ENCODE peak calls at places on chromosomes 7 and 10, in five cellular contexts. K, G, Q, E and S are unnamed samples.

GRCh38 chr7:38681882-38682281 is 50.7 kb upstream of the AMPH start:
- DNase-seq in K (peak), G (no peak), Q (no peak), E (no peak), S (no peak)

GRCh38 chr7:95545666-95546065 is 50.6 kb downstream of the PDK4 start:
- DNase-seq in K (no peak), G (no peak), Q (no peak), E (no peak), S (no peak)

GRCh38 chr10:111128331-111129167 is 51.7 kb downstream of the ADRA2A start:
- DNase-seq in K (no peak), G (no peak), Q (no peak), E (no peak), S (no peak)

GRCh38 chr10:35386594-35387174 is 50.4 kb downstream of the CCNY start:
- DNase-seq in K (no peak), G (no peak), Q (no peak), E (no peak), S (no peak)

GRCh38 chr7:142024547-142024946 is 28.9 kb downstream of the MGAM start:
- DNase-seq in K (no peak), G (no peak), Q (no peak), E (no peak), S (no peak)

GRCh38 chr7:91603707-91604106 is 276.8 kb downstream of the MTERF1 start:
- DNase-seq in K (peak), G (no peak), Q (no peak), E (no peak), S (no peak)

GRCh38 chr10:125093199-125093841 is 67.0 kb downstream of the CTBP2 start:
- DNase-seq in K (no peak), G (no peak), Q (no peak), E (no peak), S (no peak)

GRCh38 chr10:3811331-3811870 is 26.4 kb upstream of the KLF6 start:
- DNase-seq in K (no peak), G (no peak), Q (no peak), E (peak), S (peak)

GRCh38 chr7:73850781-73851207 is 8.5 kb upstream of the METTL27 start:
- DNase-seq in K (no peak), G (no peak), Q (no peak), E (no peak), S (no peak)

GRCh38 chr10:69801094-69801433 is 642 bp upstream of the COL13A1 start:
- DNase-seq in K (peak), G (peak), Q (peak), E (peak), S (peak)

GRCh38 chr10:132064771-132065437 is 842 bp upstream of the JAKMIP3 start:
- DNase-seq in K (no peak), G (no peak), Q (no peak), E (no peak), S (no peak)

GRCh38 chr7:110852156-110852858 is 238.6 kb upstream of the LRRN3 start:
- DNase-seq in K (no peak), G (no peak), Q (no peak), E (no peak), S (no peak)

GRCh38 chr7:25389489-25390106 is 161.3 kb upstream of the NPVF start:
- DNase-seq in K (peak), G (no peak), Q (no peak), E (no peak), S (peak)

GRCh38 chr7:159027091-159027802 is 117.4 kb downstream of the VIPR2 start:
- DNase-seq in K (peak), G (peak), Q (no peak), E (no peak), S (no peak)

GRCh38 chr7:38825721-38826440 is 83.1 kb downstream of the VPS41 start:
- DNase-seq in K (no peak), G (no peak), Q (no peak), E (no peak), S (peak)

GRCh38 chr10:131921191-131921590 is 20.4 kb downstream of the PPP2R2D start:
- DNase-seq in K (no peak), G (no peak), Q (no peak), E (no peak), S (peak)

GRCh38 chr10:84140036-84140379 is 699 bp downstream of the GHITM start:
- DNase-seq in K (no peak), G (no peak), Q (no peak), E (no peak), S (no peak)

GRCh38 chr7:88465586-88465985 is 158.9 kb upstream of the STEAP4 start:
- DNase-seq in K (no peak), G (no peak), Q (no peak), E (no peak), S (no peak)

GRCh38 chr7:68420342-68420750 is 1177.9 kb upstream of the AUTS2 start:
- DNase-seq in K (no peak), G (no peak), Q (no peak), E (no peak), S (no peak)

GRCh38 chr7:96040250-96040772 is 268.0 kb downstream of the DYNC1I1 start:
- DNase-seq in K (peak), G (no peak), Q (no peak), E (no peak), S (no peak)

GRCh38 chr7:152723364-152723763 is 36.2 kb upstream of the ACTR3B start:
- DNase-seq in K (no peak), G (no peak), Q (no peak), E (no peak), S (no peak)

GRCh38 chr7:143205560-143206293 is 16.1 kb upstream of the TAS2R40 start:
- DNase-seq in K (no peak), G (no peak), Q (peak), E (no peak), S (peak)

GRCh38 chr7:142750321-142750938 is 1.2 kb downstream of the PRSS1 start:
- DNase-seq in K (no peak), G (peak), Q (no peak), E (no peak), S (no peak)